ENCODE peak calls at places on chromosomes 6 and 20, in six cellular contexts. One of them, this sample, is unnamed.

GRCh38 chr6:98769546-98769945 is 64.8 kb upstream of the POU3F2 start:
- DNase-seq in suprapubic skin: no peak
- DNase-seq in PC-9: no peak
- DNase-seq in effector memory CD4-positive, alpha-beta T cell: no peak
- DNase-seq in body of pancreas: peak; percentile 7
- DNase-seq in fibroblast of lung: peak; percentile 64
- DNase-seq in this sample: peak; percentile 11

GRCh38 chr20:53284141-53285055 is 309.2 kb downstream of the ZNF217 start:
- DNase-seq in suprapubic skin: no peak
- DNase-seq in PC-9: no peak
- DNase-seq in effector memory CD4-positive, alpha-beta T cell: no peak
- DNase-seq in body of pancreas: no peak
- DNase-seq in fibroblast of lung: no peak
- DNase-seq in this sample: no peak

GRCh38 chr6:27531772-27532459 is 59.0 kb upstream of the ZNF184 start:
- DNase-seq in suprapubic skin: no peak
- DNase-seq in PC-9: no peak
- DNase-seq in effector memory CD4-positive, alpha-beta T cell: no peak
- DNase-seq in body of pancreas: no peak
- DNase-seq in fibroblast of lung: no peak
- DNase-seq in this sample: no peak

GRCh38 chr6:165665384-165665672 is 2.3 kb upstream of the PDE10A start:
- DNase-seq in suprapubic skin: no peak
- DNase-seq in PC-9: no peak
- DNase-seq in effector memory CD4-positive, alpha-beta T cell: no peak
- DNase-seq in body of pancreas: no peak
- DNase-seq in fibroblast of lung: no peak
- DNase-seq in this sample: no peak

GRCh38 chr6:136962661-136963060 is 40.6 kb downstream of the SLC35D3 start:
- DNase-seq in suprapubic skin: no peak
- DNase-seq in PC-9: peak; percentile 25
- DNase-seq in effector memory CD4-positive, alpha-beta T cell: no peak
- DNase-seq in body of pancreas: peak; percentile 57
- DNase-seq in fibroblast of lung: no peak
- DNase-seq in this sample: no peak

GRCh38 chr6:13467216-13467600 is 20.2 kb downstream of the GFOD1 start:
- DNase-seq in suprapubic skin: no peak
- DNase-seq in PC-9: no peak
- DNase-seq in effector memory CD4-positive, alpha-beta T cell: no peak
- DNase-seq in body of pancreas: peak; percentile 49
- DNase-seq in fibroblast of lung: no peak
- DNase-seq in this sample: no peak

GRCh38 chr20:7091655-7092054 is 324.2 kb downstream of the BMP2 start:
- DNase-seq in suprapubic skin: no peak
- DNase-seq in PC-9: no peak
- DNase-seq in effector memory CD4-positive, alpha-beta T cell: no peak
- DNase-seq in body of pancreas: no peak
- DNase-seq in fibroblast of lung: no peak
- DNase-seq in this sample: no peak

GRCh38 chr20:39874049-39874893 is 814.8 kb downstream of the MAFB start:
- DNase-seq in suprapubic skin: peak; percentile 82
- DNase-seq in PC-9: peak; percentile 18
- DNase-seq in effector memory CD4-positive, alpha-beta T cell: no peak
- DNase-seq in body of pancreas: peak; percentile 76
- DNase-seq in fibroblast of lung: peak; percentile 75
- DNase-seq in this sample: peak; percentile 88

GRCh38 chr20:31452575-31452974 is 12.1 kb downstream of the DEFB123 start:
- DNase-seq in suprapubic skin: no peak
- DNase-seq in PC-9: no peak
- DNase-seq in effector memory CD4-positive, alpha-beta T cell: no peak
- DNase-seq in body of pancreas: no peak
- DNase-seq in fibroblast of lung: peak; percentile 3
- DNase-seq in this sample: no peak

GRCh38 chr20:56957737-56958553 is 308.5 kb downstream of the BMP7 start:
- DNase-seq in suprapubic skin: no peak
- DNase-seq in PC-9: no peak
- DNase-seq in effector memory CD4-positive, alpha-beta T cell: no peak
- DNase-seq in body of pancreas: no peak
- DNase-seq in fibroblast of lung: peak; percentile 31
- DNase-seq in this sample: no peak

GRCh38 chr6:111657146-111657545 is 51.5 kb upstream of the TRAF3IP2 start:
- DNase-seq in suprapubic skin: no peak
- DNase-seq in PC-9: no peak
- DNase-seq in effector memory CD4-positive, alpha-beta T cell: no peak
- DNase-seq in body of pancreas: no peak
- DNase-seq in fibroblast of lung: peak; percentile 75
- DNase-seq in this sample: peak; percentile 61

GRCh38 chr6:1494671-1495070 is 105.3 kb downstream of the FOXF2 start:
- DNase-seq in suprapubic skin: no peak
- DNase-seq in PC-9: no peak
- DNase-seq in effector memory CD4-positive, alpha-beta T cell: no peak
- DNase-seq in body of pancreas: no peak
- DNase-seq in fibroblast of lung: no peak
- DNase-seq in this sample: no peak

GRCh38 chr6:159043986-159044385 is 805 bp downstream of the TAGAP start:
- DNase-seq in suprapubic skin: no peak
- DNase-seq in PC-9: no peak
- DNase-seq in effector memory CD4-positive, alpha-beta T cell: no peak
- DNase-seq in body of pancreas: no peak
- DNase-seq in fibroblast of lung: no peak
- DNase-seq in this sample: no peak

GRCh38 chr20:35947489-35947888 is 6.8 kb downstream of the SCAND1 start:
- DNase-seq in suprapubic skin: no peak
- DNase-seq in PC-9: peak; percentile 27
- DNase-seq in effector memory CD4-positive, alpha-beta T cell: no peak
- DNase-seq in body of pancreas: peak; percentile 23
- DNase-seq in fibroblast of lung: peak; percentile 17
- DNase-seq in this sample: peak; percentile 6

GRCh38 chr20:10369723-10370090 is 64.3 kb downstream of the MKKS start:
- DNase-seq in suprapubic skin: no peak
- DNase-seq in PC-9: peak; percentile 41
- DNase-seq in effector memory CD4-positive, alpha-beta T cell: no peak
- DNase-seq in body of pancreas: peak; percentile 7
- DNase-seq in fibroblast of lung: peak; percentile 81
- DNase-seq in this sample: peak; percentile 37

GRCh38 chr6:36679043-36679821 is 718 bp downstream of the CDKN1A start:
- DNase-seq in suprapubic skin: peak; percentile 94
- DNase-seq in PC-9: peak; percentile 71
- DNase-seq in effector memory CD4-positive, alpha-beta T cell: peak; percentile 31
- DNase-seq in body of pancreas: peak; percentile 86
- DNase-seq in fibroblast of lung: peak; percentile 57
- DNase-seq in this sample: peak; percentile 60

GRCh38 chr6:75117701-75118100 is 88.2 kb downstream of the COL12A1 start:
- DNase-seq in suprapubic skin: no peak
- DNase-seq in PC-9: no peak
- DNase-seq in effector memory CD4-positive, alpha-beta T cell: no peak
- DNase-seq in body of pancreas: no peak
- DNase-seq in fibroblast of lung: peak; percentile 63
- DNase-seq in this sample: no peak

GRCh38 chr20:18902181-18902725 is 88.7 kb downstream of the SCP2D1 start:
- DNase-seq in suprapubic skin: no peak
- DNase-seq in PC-9: peak; percentile 8
- DNase-seq in effector memory CD4-positive, alpha-beta T cell: no peak
- DNase-seq in body of pancreas: no peak
- DNase-seq in fibroblast of lung: no peak
- DNase-seq in this sample: no peak

GRCh38 chr20:62172666-62173065 is 10.2 kb upstream of the MTG2 start:
- DNase-seq in suprapubic skin: no peak
- DNase-seq in PC-9: no peak
- DNase-seq in effector memory CD4-positive, alpha-beta T cell: no peak
- DNase-seq in body of pancreas: no peak
- DNase-seq in fibroblast of lung: no peak
- DNase-seq in this sample: no peak

GRCh38 chr6:134477991-134478635 is 160.2 kb upstream of the SGK1 start:
- DNase-seq in suprapubic skin: no peak
- DNase-seq in PC-9: no peak
- DNase-seq in effector memory CD4-positive, alpha-beta T cell: no peak
- DNase-seq in body of pancreas: no peak
- DNase-seq in fibroblast of lung: peak; percentile 73
- DNase-seq in this sample: peak; percentile 68

GRCh38 chr6:150482883-150483409 is 114.1 kb downstream of the IYD start:
- DNase-seq in suprapubic skin: no peak
- DNase-seq in PC-9: no peak
- DNase-seq in effector memory CD4-positive, alpha-beta T cell: no peak
- DNase-seq in body of pancreas: no peak
- DNase-seq in fibroblast of lung: no peak
- DNase-seq in this sample: no peak

GRCh38 chr20:32872266-32872665 is 13.5 kb downstream of the EFCAB8 start:
- DNase-seq in suprapubic skin: no peak
- DNase-seq in PC-9: no peak
- DNase-seq in effector memory CD4-positive, alpha-beta T cell: no peak
- DNase-seq in body of pancreas: no peak
- DNase-seq in fibroblast of lung: no peak
- DNase-seq in this sample: no peak

GRCh38 chr6:11096109-11096508 is 2.5 kb downstream of the SMIM13 start:
- DNase-seq in suprapubic skin: no peak
- DNase-seq in PC-9: peak; percentile 57
- DNase-seq in effector memory CD4-positive, alpha-beta T cell: no peak
- DNase-seq in body of pancreas: peak; percentile 30
- DNase-seq in fibroblast of lung: peak; percentile 70
- DNase-seq in this sample: peak; percentile 50

GRCh38 chr20:53079483-53079810 is 107.3 kb downstream of the TSHZ2 start:
- DNase-seq in suprapubic skin: no peak
- DNase-seq in PC-9: no peak
- DNase-seq in effector memory CD4-positive, alpha-beta T cell: no peak
- DNase-seq in body of pancreas: no peak
- DNase-seq in fibroblast of lung: no peak
- DNase-seq in this sample: peak; percentile 16

GRCh38 chr20:20761302-20761701 is 48.9 kb upstream of the RALGAPA2 start:
- DNase-seq in suprapubic skin: no peak
- DNase-seq in PC-9: no peak
- DNase-seq in effector memory CD4-positive, alpha-beta T cell: no peak
- DNase-seq in body of pancreas: no peak
- DNase-seq in fibroblast of lung: no peak
- DNase-seq in this sample: no peak

GRCh38 chr20:53208110-53208908 is 236.2 kb downstream of the TSHZ2 start:
- DNase-seq in suprapubic skin: no peak
- DNase-seq in PC-9: no peak
- DNase-seq in effector memory CD4-positive, alpha-beta T cell: no peak
- DNase-seq in body of pancreas: no peak
- DNase-seq in fibroblast of lung: no peak
- DNase-seq in this sample: no peak

GRCh38 chr20:35225319-35226125 is 968 bp upstream of the MMP24 start:
- DNase-seq in suprapubic skin: no peak
- DNase-seq in PC-9: no peak
- DNase-seq in effector memory CD4-positive, alpha-beta T cell: no peak
- DNase-seq in body of pancreas: no peak
- DNase-seq in fibroblast of lung: no peak
- DNase-seq in this sample: no peak

GRCh38 chr20:4099905-4100675 is 84.7 kb upstream of the RNF24 start:
- DNase-seq in suprapubic skin: no peak
- DNase-seq in PC-9: no peak
- DNase-seq in effector memory CD4-positive, alpha-beta T cell: no peak
- DNase-seq in body of pancreas: no peak
- DNase-seq in fibroblast of lung: no peak
- DNase-seq in this sample: no peak

GRCh38 chr6:149032318-149032598 is 285.3 kb upstream of the TAB2 start:
- DNase-seq in suprapubic skin: no peak
- DNase-seq in PC-9: no peak
- DNase-seq in effector memory CD4-positive, alpha-beta T cell: no peak
- DNase-seq in body of pancreas: no peak
- DNase-seq in fibroblast of lung: no peak
- DNase-seq in this sample: no peak
- H3K4me3 ChIP-seq in suprapubic skin: no peak overlapping the region
- H3K4me3 ChIP-seq in PC-9: peak overlapping the region; percentile 42
- H3K4me3 ChIP-seq in effector memory CD4-positive, alpha-beta T cell: peak overlapping the region; percentile 4
- H3K4me3 ChIP-seq in body of pancreas: no peak overlapping the region
- H3K4me3 ChIP-seq in fibroblast of lung: no peak overlapping the region
- H3K4me3 ChIP-seq in this sample: peak overlapping the region; percentile 9

GRCh38 chr6:44704240-44705150 is 317.0 kb downstream of the CDC5L start:
- DNase-seq in suprapubic skin: no peak
- DNase-seq in PC-9: no peak
- DNase-seq in effector memory CD4-positive, alpha-beta T cell: no peak
- DNase-seq in body of pancreas: no peak
- DNase-seq in fibroblast of lung: no peak
- DNase-seq in this sample: no peak

GRCh38 chr6:44702292-44702691 is 314.8 kb downstream of the CDC5L start:
- DNase-seq in suprapubic skin: no peak
- DNase-seq in PC-9: no peak
- DNase-seq in effector memory CD4-positive, alpha-beta T cell: no peak
- DNase-seq in body of pancreas: no peak
- DNase-seq in fibroblast of lung: peak; percentile 70
- DNase-seq in this sample: no peak

GRCh38 chr6:44706011-44706410 is 318.5 kb downstream of the CDC5L start:
- DNase-seq in suprapubic skin: no peak
- DNase-seq in PC-9: no peak
- DNase-seq in effector memory CD4-positive, alpha-beta T cell: no peak
- DNase-seq in body of pancreas: no peak
- DNase-seq in fibroblast of lung: no peak
- DNase-seq in this sample: no peak

GRCh38 chr6:44708208-44708607 is 320.7 kb downstream of the CDC5L start:
- DNase-seq in suprapubic skin: no peak
- DNase-seq in PC-9: no peak
- DNase-seq in effector memory CD4-positive, alpha-beta T cell: no peak
- DNase-seq in body of pancreas: no peak
- DNase-seq in fibroblast of lung: no peak
- DNase-seq in this sample: no peak

GRCh38 chr6:44705611-44706010 is 318.1 kb downstream of the CDC5L start:
- DNase-seq in suprapubic skin: no peak
- DNase-seq in PC-9: no peak
- DNase-seq in effector memory CD4-positive, alpha-beta T cell: no peak
- DNase-seq in body of pancreas: no peak
- DNase-seq in fibroblast of lung: no peak
- DNase-seq in this sample: no peak
- H3K4me3 ChIP-seq in suprapubic skin: no peak overlapping the region
- H3K4me3 ChIP-seq in PC-9: no peak overlapping the region
- H3K4me3 ChIP-seq in effector memory CD4-positive, alpha-beta T cell: no peak overlapping the region
- H3K4me3 ChIP-seq in body of pancreas: no peak overlapping the region
- H3K4me3 ChIP-seq in fibroblast of lung: no peak overlapping the region
- H3K4me3 ChIP-seq in this sample: no peak overlapping the region

GRCh38 chr6:16239798-16240123 is 1.4 kb downstream of the GMPR start:
- DNase-seq in suprapubic skin: no peak
- DNase-seq in PC-9: no peak
- DNase-seq in effector memory CD4-positive, alpha-beta T cell: no peak
- DNase-seq in body of pancreas: peak; percentile 82
- DNase-seq in fibroblast of lung: peak; percentile 70
- DNase-seq in this sample: no peak
- H3K4me3 ChIP-seq in suprapubic skin: peak overlapping the region; percentile 68
- H3K4me3 ChIP-seq in PC-9: peak overlapping the region; percentile 54
- H3K4me3 ChIP-seq in effector memory CD4-positive, alpha-beta T cell: no peak overlapping the region
- H3K4me3 ChIP-seq in body of pancreas: no peak overlapping the region
- H3K4me3 ChIP-seq in fibroblast of lung: peak overlapping the region; percentile 76
- H3K4me3 ChIP-seq in this sample: peak overlapping the region; percentile 82

DNA sequence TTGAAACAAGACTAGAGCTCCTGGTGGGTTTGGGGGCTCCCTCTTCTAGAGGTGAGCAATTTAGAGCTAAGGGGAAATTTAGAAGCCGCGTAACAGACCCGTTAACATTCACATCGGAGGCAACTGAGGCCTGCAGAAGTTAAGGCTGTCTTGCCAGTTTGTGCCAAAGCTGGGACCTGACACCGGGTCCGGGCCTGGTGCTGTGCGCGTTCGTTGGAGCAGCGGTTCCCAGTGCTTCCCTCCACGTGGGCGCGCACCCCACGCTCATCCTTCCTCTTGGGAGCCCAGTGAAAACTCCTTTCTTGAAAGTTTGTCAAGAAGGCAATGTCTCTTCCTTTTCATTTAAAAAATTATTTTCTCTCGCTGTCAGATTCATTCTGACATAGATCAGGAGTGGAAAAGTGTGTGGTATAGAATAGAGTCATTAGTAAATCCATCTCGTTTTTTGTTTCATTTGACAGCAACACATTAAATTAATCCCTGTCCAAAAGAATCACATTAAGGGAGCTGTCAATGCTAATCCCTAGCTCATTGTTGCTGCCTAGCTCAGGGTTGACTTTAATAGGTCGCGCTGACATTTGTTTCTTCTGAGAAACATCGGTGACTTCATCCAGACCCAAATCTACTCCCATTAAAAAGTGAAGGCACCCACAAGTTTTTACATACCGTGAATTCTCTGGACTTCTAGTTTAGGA is 25.3 kb upstream of the MAP3K7 start:
- DNase-seq in suprapubic skin: no peak
- DNase-seq in PC-9: no peak
- DNase-seq in effector memory CD4-positive, alpha-beta T cell: no peak
- DNase-seq in body of pancreas: no peak
- DNase-seq in fibroblast of lung: no peak
- DNase-seq in this sample: no peak
- H3K4me3 ChIP-seq in suprapubic skin: no peak overlapping the region
- H3K4me3 ChIP-seq in PC-9: no peak overlapping the region
- H3K4me3 ChIP-seq in effector memory CD4-positive, alpha-beta T cell: no peak overlapping the region
- H3K4me3 ChIP-seq in body of pancreas: no peak overlapping the region
- H3K4me3 ChIP-seq in fibroblast of lung: no peak overlapping the region
- H3K4me3 ChIP-seq in this sample: no peak overlapping the region